ENCODE peak calls at places on chromosomes 6 and 20, in five cellular contexts. H is mammary epithelial cell, N is Panc1, F is uterus, M is cardiac muscle cell. U is an unnamed sample.

GRCh38 chr20:57089701-57090144 is 176.7 kb downstream of the BMP7 start:
- DNase-seq in M (peak; percentile 50), H (peak; percentile 33), F (peak; percentile 31), N (peak; percentile 33), U (peak; percentile 43)

GRCh38 chr20:24160563-24161355 is 172.2 kb upstream of the GGTLC1 start:
- DNase-seq in H (peak; percentile 43), N (peak; percentile 24), F (peak; percentile 40), M (peak; percentile 79), U (peak; percentile 48)

GRCh38 chr6:90362273-90362672 is 65.6 kb upstream of the BACH2 start:
- DNase-seq in M (peak; percentile 70), H (no peak), F (no peak), N (no peak), U (no peak)

GRCh38 chr6:150907385-150907784 is 41.9 kb downstream of the MTHFD1L start:
- DNase-seq in N (no peak), M (peak; percentile 58), H (no peak), F (no peak), U (no peak)

GRCh38 chr20:36074983-36075382 is 79.6 kb upstream of the EPB41L1 start:
- DNase-seq in M (peak; percentile 41), F (no peak), N (no peak), H (no peak), U (no peak)

GRCh38 chr20:10696650-10697049 is 22.9 kb upstream of the JAG1 start:
- DNase-seq in H (no peak), M (no peak), F (no peak), N (no peak), U (no peak)

GRCh38 chr6:30889921-30890645 is 5.8 kb downstream of the DDR1 start:
- DNase-seq in F (peak; percentile 12), H (peak; percentile 93), N (no peak), M (no peak), U (no peak)

GRCh38 chr6:15842718-15843117 is 179.9 kb upstream of the DTNBP1 start:
- DNase-seq in F (peak; percentile 22), M (peak; percentile 26), N (no peak), H (no peak), U (no peak)

GRCh38 chr6:101462576-101462975 is 69.1 kb downstream of the GRIK2 start:
- DNase-seq in H (no peak), M (peak; percentile 4), F (no peak), N (no peak), U (no peak)

GRCh38 chr6:165963750-165964149 is 203.9 kb downstream of the TBXT start:
- DNase-seq in M (no peak), F (no peak), H (no peak), N (no peak), U (no peak)
- H3K4me3 ChIP-seq in M (no peak overlapping the region), F (no peak overlapping the region), H (no peak overlapping the region), N (no peak overlapping the region), U (no peak overlapping the region)

GRCh38 chr6:33081098-33081824 is 5.5 kb downstream of the HLA-DPB1 start:
- DNase-seq in M (no peak), F (no peak), N (no peak), H (no peak), U (no peak)
- H3K4me3 ChIP-seq in M (peak overlapping the region; percentile 16), F (peak overlapping the region; percentile 31), N (no peak overlapping the region), H (peak overlapping the region; percentile 43), U (peak overlapping the region; percentile 44)

GRCh38 chr6:73079611-73079955 is 145.7 kb downstream of the KHDC1L start:
- DNase-seq in N (peak; percentile 80), F (no peak), H (peak; percentile 68), M (peak; percentile 66), U (no peak)
- H3K4me3 ChIP-seq in N (no peak overlapping the region), F (no peak overlapping the region), H (no peak overlapping the region), M (no peak overlapping the region), U (no peak overlapping the region)

DNA sequence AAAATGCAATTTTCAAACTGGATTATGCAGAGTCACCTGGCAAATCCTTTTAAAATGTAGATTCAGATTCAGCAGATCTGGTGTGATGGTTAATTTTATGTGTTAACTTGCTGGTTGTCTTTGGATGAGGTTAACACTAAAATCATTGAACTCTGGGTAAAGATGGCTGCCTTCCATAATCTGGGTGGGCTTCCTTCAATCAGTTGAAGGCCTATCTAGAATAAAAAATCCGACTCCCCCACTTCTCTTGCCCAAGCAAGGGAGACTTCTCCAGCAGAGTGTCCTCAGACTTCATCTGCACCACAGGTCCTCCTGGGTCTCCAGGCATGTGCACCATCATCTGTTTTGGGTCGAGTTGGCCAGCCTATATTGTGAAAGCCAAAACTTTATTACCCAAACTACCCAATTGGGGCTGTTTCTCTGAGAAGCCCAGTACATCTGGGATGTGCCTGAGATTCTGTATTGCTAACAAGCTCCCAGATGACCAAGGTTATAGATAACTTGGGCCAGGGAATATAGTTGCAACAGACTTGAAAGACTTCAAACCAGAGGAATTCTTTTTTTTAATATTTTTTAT is 1.6 kb upstream of the SLC17A5 start:
- DNase-seq in N (no peak), H (no peak), M (no peak), F (no peak), U (no peak)
- H3K4me3 ChIP-seq in N (peak overlapping the region; percentile 73), H (peak overlapping the region; percentile 85), M (no peak overlapping the region), F (no peak overlapping the region), U (no peak overlapping the region)

GRCh38 chr6:167827062-167827587 is 414 bp downstream of the AFDN start:
- DNase-seq in N (no peak), F (peak; percentile 43), H (no peak), M (peak; percentile 50), U (no peak)

GRCh38 chr6:167826230-167827061 is at the start of gene AFDN:
- DNase-seq in M (peak; percentile 66), N (no peak), H (peak; percentile 55), F (peak; percentile 75), U (no peak)

GRCh38 chr6:167827588-167828324 is 1.0 kb downstream of the AFDN start:
- DNase-seq in F (peak; percentile 50), N (no peak), M (peak; percentile 57), H (peak; percentile 48), U (no peak)

GRCh38 chr6:167829513-167829912 is 2.8 kb downstream of the AFDN start:
- DNase-seq in N (no peak), M (no peak), F (no peak), H (no peak), U (no peak)

DNA sequence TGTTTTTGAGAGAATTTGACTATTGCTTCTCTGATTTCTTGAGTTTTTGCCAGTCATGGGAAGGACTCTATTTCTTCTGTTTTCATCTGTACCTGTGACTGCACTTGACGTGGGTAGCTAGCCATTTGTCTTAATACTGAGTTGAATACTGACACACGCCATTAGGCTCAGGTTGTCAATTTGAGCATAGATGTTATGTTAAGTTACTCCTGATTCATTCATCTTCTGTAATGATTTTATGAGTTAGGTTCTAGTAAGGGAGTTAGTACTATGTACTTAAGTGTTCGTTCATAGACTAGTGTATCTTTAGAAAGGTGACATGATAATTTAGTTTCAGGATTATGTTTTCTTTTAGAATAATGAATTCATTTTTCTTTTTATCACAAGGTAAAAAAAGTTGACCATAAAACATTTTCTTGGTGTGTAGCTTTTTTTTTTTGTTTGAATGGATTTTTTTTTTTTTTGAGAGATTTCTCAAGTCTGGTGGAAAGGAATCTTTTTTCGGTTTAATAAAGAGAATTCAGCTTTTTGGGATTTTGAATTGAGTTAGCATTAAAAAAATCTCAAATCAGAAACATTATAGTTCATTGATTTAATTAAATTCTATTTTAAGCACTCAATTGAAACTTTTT is 1.7 kb downstream of the AFDN start:
- DNase-seq in N (no peak), M (no peak), H (no peak), F (no peak), U (no peak)
- H3K4me3 ChIP-seq in N (peak overlapping the region; percentile 76), M (peak overlapping the region; percentile 75), H (peak overlapping the region; percentile 70), F (peak overlapping the region; percentile 57), U (peak overlapping the region; percentile 31)

DNA sequence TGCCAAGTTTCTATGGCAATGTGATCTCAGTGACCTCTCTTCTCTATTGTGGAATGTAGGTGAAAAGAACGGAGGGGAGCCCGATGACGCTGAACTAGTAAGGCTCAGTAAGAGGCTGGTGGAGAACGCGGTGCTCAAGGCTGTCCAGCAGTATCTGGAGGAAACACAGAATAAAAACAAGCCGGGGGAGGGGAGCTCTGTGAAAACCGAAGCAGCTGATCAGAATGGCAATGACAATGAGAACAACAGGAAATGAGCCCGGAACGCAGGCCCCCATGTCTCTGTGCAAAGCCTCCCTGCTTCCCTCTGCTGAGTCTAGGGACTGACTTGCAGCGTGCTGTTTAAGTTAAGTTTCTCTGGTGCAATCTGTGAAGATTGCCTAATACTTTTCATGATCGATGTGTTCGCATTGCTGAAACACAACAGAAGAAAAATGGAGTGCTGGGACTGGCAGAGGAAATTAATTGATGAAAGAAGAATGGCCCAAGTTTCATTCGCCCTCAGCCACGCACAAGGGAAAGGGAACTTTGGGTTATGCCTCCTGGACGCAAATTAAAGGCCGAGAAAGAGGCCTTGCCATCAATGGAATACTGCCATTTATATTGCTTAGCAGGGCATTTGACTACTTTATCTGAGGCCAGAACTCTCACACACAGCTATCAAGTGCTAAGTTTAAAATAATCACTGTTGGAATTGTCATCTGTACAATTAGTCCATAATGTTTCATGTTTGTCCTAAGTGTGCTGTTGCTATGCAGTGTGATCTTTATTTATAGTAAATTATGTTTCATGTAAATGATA is 146.4 kb downstream of the AKAP7 start:
- DNase-seq in F (no peak), M (peak; percentile 44), N (no peak), H (no peak), U (no peak)
- H3K4me3 ChIP-seq in F (no peak overlapping the region), M (no peak overlapping the region), N (no peak overlapping the region), H (no peak overlapping the region), U (no peak overlapping the region)

GRCh38 chr20:49985157-49985556 is 2.4 kb downstream of the SNAI1 start:
- DNase-seq in F (no peak), H (no peak), M (no peak), N (no peak), U (no peak)
- H3K4me3 ChIP-seq in F (no peak overlapping the region), H (no peak overlapping the region), M (no peak overlapping the region), N (peak overlapping the region; percentile 88), U (no peak overlapping the region)